ENCODE peak calls at places on chromosomes 3 and 15, in four cellular contexts. One of them, this sample, is unnamed.

GRCh38 chr15:85618956-85619491 is 175.7 kb downstream of the KLHL25 start:
- DNase-seq in H1: no peak
- DNase-seq in mammary epithelial cell: peak
- DNase-seq in HepG2: no peak
- DNase-seq in this sample: peak

GRCh38 chr3:66370179-66370578 is 130.6 kb downstream of the LRIG1 start:
- DNase-seq in H1: no peak
- DNase-seq in mammary epithelial cell: no peak
- DNase-seq in HepG2: no peak
- DNase-seq in this sample: no peak

GRCh38 chr3:67301556-67301955 is 303.4 kb downstream of the KBTBD8 start:
- DNase-seq in H1: no peak
- DNase-seq in mammary epithelial cell: no peak
- DNase-seq in HepG2: no peak
- DNase-seq in this sample: no peak

GRCh38 chr3:140438736-140439505 is 238.9 kb upstream of the TRIM42 start:
- DNase-seq in H1: no peak
- DNase-seq in mammary epithelial cell: no peak
- DNase-seq in HepG2: no peak
- DNase-seq in this sample: peak

GRCh38 chr3:44795197-44795596 is 33.6 kb downstream of the KIF15 start:
- DNase-seq in H1: peak
- DNase-seq in mammary epithelial cell: no peak
- DNase-seq in HepG2: no peak
- DNase-seq in this sample: peak

GRCh38 chr3:147672436-147672835 is 263.3 kb downstream of the ZIC1 start:
- DNase-seq in H1: no peak
- DNase-seq in mammary epithelial cell: no peak
- DNase-seq in HepG2: no peak
- DNase-seq in this sample: no peak

GRCh38 chr3:120496278-120496975 is 45.6 kb upstream of the FSTL1 start:
- DNase-seq in H1: no peak
- DNase-seq in mammary epithelial cell: peak
- DNase-seq in HepG2: no peak
- DNase-seq in this sample: peak

GRCh38 chr3:187913617-187914033 is 168.4 kb upstream of the BCL6 start:
- DNase-seq in H1: no peak
- DNase-seq in mammary epithelial cell: peak
- DNase-seq in HepG2: no peak
- DNase-seq in this sample: no peak

GRCh38 chr15:70486451-70487379 is 276.6 kb downstream of the UACA start:
- DNase-seq in H1: no peak
- DNase-seq in mammary epithelial cell: peak
- DNase-seq in HepG2: no peak
- DNase-seq in this sample: peak

GRCh38 chr3:179324270-179324754 is 1.5 kb downstream of the ZNF639 start:
- DNase-seq in H1: no peak
- DNase-seq in mammary epithelial cell: peak
- DNase-seq in HepG2: no peak
- DNase-seq in this sample: peak

GRCh38 chr15:78322243-78322642 is 17.9 kb upstream of the CRABP1 start:
- DNase-seq in H1: no peak
- DNase-seq in mammary epithelial cell: no peak
- DNase-seq in HepG2: no peak
- DNase-seq in this sample: peak

GRCh38 chr15:75042730-75043508 is 19.5 kb downstream of the PPCDC start:
- DNase-seq in H1: peak
- DNase-seq in mammary epithelial cell: peak
- DNase-seq in HepG2: peak
- DNase-seq in this sample: no peak

GRCh38 chr3:56952846-56953245 is 107.6 kb upstream of the SPATA12 start:
- DNase-seq in H1: no peak
- DNase-seq in mammary epithelial cell: no peak
- DNase-seq in HepG2: no peak
- DNase-seq in this sample: no peak

GRCh38 chr15:58361291-58361759 is 70.5 kb upstream of the LIPC start:
- DNase-seq in H1: no peak
- DNase-seq in mammary epithelial cell: no peak
- DNase-seq in HepG2: no peak
- DNase-seq in this sample: peak

GRCh38 chr15:40369474-40369869 is 11.5 kb downstream of the DISP2 start:
- DNase-seq in H1: no peak
- DNase-seq in mammary epithelial cell: no peak
- DNase-seq in HepG2: no peak
- DNase-seq in this sample: peak

GRCh38 chr15:40377606-40378005 is 4.9 kb upstream of the KNSTRN start:
- DNase-seq in H1: no peak
- DNase-seq in mammary epithelial cell: no peak
- DNase-seq in HepG2: no peak
- DNase-seq in this sample: no peak

GRCh38 chr15:40369971-40370370 is 12.0 kb downstream of the DISP2 start:
- DNase-seq in H1: no peak
- DNase-seq in mammary epithelial cell: no peak
- DNase-seq in HepG2: no peak
- DNase-seq in this sample: peak

GRCh38 chr15:40368701-40369473 is 10.9 kb downstream of the DISP2 start:
- DNase-seq in H1: no peak
- DNase-seq in mammary epithelial cell: no peak
- DNase-seq in HepG2: no peak
- DNase-seq in this sample: peak

GRCh38 chr15:40372966-40373365 is 9.6 kb upstream of the KNSTRN start:
- DNase-seq in H1: no peak
- DNase-seq in mammary epithelial cell: no peak
- DNase-seq in HepG2: no peak
- DNase-seq in this sample: peak
- H2AFZ ChIP-seq in H1: no peak
- H2AFZ ChIP-seq in mammary epithelial cell: no peak
- H2AFZ ChIP-seq in HepG2: no peak
- H2AFZ ChIP-seq in this sample: peak

GRCh38 chr3:138331143-138331894 is 1.7 kb upstream of the NME9 start:
- DNase-seq in H1: no peak
- DNase-seq in mammary epithelial cell: no peak
- DNase-seq in HepG2: no peak
- DNase-seq in this sample: no peak
- TF ChIP-seq CTCF in H1: peak
- TF ChIP-seq CTCF in mammary epithelial cell: peak
- TF ChIP-seq CTCF in HepG2: no peak
- TF ChIP-seq CTCF in this sample: peak

DNA sequence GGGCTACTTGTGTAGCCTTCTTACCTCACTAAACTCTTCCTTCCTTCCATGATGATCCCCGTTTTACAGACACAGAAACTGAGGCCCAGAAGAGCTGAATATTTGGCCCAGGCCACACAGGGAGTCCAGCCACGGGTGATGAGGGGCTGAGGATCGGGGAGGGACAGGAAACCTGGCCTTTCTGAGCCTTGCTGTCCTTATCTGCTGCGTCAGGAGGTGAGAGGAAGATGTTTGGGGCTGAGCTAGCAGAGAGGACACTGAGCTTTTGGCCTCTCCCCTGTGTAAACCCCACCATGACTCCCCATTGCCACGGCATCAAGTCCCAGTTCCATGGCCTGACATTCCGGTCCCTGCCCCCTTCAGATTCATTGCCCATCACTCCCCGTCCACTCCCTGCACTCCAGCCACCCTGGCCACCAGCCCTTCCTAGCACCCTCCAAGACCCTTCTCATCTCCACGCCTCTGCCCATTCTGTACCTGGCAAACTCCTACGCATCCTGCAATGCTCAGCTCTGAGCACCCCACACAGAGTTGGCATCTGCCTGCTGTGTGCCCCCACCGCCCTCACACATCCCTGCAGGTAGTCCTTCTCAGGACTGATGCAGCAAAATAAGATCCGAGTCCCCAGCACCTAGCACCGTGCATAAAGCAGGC is 103.0 kb downstream of the FBLN2 start:
- DNase-seq in H1: no peak
- DNase-seq in mammary epithelial cell: no peak
- DNase-seq in HepG2: no peak
- DNase-seq in this sample: no peak
- H2AFZ ChIP-seq in H1: no peak
- H2AFZ ChIP-seq in mammary epithelial cell: no peak
- H2AFZ ChIP-seq in HepG2: no peak
- H2AFZ ChIP-seq in this sample: no peak

DNA sequence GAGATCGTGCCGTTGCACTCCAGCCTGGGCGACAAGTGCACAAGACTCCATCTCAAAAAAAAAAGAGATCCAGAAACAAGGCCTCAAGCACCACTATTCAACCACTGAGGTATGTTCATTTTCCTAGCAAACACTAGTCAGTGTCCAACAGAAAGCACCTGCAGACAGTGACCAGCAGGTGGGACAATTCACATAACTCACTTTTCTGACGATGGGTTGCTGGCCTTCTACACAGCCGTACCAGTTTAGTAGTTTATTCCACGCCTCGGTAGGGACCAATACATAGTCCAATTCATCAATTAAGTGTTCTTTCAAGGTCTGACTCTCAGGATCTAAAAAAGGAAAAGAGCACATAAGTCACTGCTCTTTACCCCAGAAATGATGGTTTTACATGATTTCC is 12.4 kb downstream of the USP4 start:
- DNase-seq in H1: no peak
- DNase-seq in mammary epithelial cell: no peak
- DNase-seq in HepG2: peak
- DNase-seq in this sample: no peak
- TF ChIP-seq CTCF in H1: peak
- TF ChIP-seq CTCF in mammary epithelial cell: peak
- TF ChIP-seq CTCF in HepG2: peak
- TF ChIP-seq CTCF in this sample: peak

GRCh38 chr3:194098036-194098871 is 37.7 kb upstream of the HES1 start:
- DNase-seq in H1: no peak
- DNase-seq in mammary epithelial cell: no peak
- DNase-seq in HepG2: no peak
- DNase-seq in this sample: peak
- H2AFZ ChIP-seq in H1: peak
- H2AFZ ChIP-seq in mammary epithelial cell: no peak
- H2AFZ ChIP-seq in HepG2: no peak
- H2AFZ ChIP-seq in this sample: peak

GRCh38 chr3:13258986-13259514 is 161.1 kb downstream of the NUP210 start:
- DNase-seq in H1: no peak
- DNase-seq in mammary epithelial cell: no peak
- DNase-seq in HepG2: no peak
- DNase-seq in this sample: peak

GRCh38 chr3:13261908-13262307 is 158.2 kb downstream of the NUP210 start:
- DNase-seq in H1: no peak
- DNase-seq in mammary epithelial cell: no peak
- DNase-seq in HepG2: no peak
- DNase-seq in this sample: no peak

GRCh38 chr3:13259831-13260230 is 160.3 kb downstream of the NUP210 start:
- DNase-seq in H1: no peak
- DNase-seq in mammary epithelial cell: no peak
- DNase-seq in HepG2: no peak
- DNase-seq in this sample: peak

GRCh38 chr3:13261104-13261800 is 158.9 kb downstream of the NUP210 start:
- DNase-seq in H1: no peak
- DNase-seq in mammary epithelial cell: no peak
- DNase-seq in HepG2: peak
- DNase-seq in this sample: no peak

GRCh38 chr3:13260259-13261103 is 159.6 kb downstream of the NUP210 start:
- DNase-seq in H1: no peak
- DNase-seq in mammary epithelial cell: no peak
- DNase-seq in HepG2: no peak
- DNase-seq in this sample: peak
- TF ChIP-seq CTCF in H1: peak
- TF ChIP-seq CTCF in mammary epithelial cell: no peak
- TF ChIP-seq CTCF in HepG2: no peak
- TF ChIP-seq CTCF in this sample: no peak

DNA sequence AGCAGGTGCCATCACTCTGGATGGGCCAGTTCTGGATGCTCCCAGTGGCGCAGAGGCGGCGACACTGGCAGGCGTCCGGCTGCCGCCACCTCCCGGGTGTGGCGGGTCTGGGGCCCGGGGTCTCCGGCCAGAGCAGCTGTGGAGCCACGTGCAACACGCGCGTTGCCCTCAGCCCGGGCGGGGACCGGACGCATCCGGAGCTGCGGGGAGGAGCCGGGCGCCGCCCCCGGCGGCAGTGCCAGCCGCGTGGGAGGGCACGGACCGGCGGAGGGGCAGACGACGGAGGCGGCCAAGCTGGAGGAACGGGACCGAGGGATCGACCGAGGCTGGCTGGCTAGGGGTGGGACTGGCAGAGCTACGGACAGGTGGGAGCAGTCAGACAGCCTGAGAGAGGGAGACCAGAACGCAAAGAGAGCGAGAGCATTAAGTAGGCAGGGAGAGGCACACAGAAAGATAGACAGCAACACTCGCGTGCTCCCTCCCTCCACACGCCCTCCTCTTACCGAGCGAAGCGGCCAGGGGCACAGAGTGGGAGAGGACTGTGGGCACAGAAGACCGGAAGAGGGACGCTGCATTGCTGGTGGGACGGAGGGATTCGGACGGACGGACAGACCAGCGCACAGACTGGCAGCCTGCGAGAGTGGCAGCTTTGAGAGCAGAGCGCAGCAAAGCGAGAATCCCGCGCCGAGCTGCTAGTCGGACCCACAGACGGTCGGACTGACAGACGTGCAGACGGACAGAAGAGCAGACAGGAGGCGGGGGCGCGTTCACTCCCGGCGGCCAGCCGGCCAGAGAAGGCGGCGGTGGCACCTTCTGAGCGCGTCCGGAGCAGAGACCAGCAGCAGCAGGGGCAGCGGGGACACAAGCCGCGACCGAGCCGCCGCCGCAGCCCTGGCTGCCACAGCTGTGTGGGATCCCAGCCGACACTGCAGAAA is at the start of gene ARPP21:
- DNase-seq in H1: peak
- DNase-seq in mammary epithelial cell: no peak
- DNase-seq in HepG2: no peak
- DNase-seq in this sample: peak
- H2AFZ ChIP-seq in H1: peak
- H2AFZ ChIP-seq in mammary epithelial cell: peak
- H2AFZ ChIP-seq in HepG2: no peak
- H2AFZ ChIP-seq in this sample: peak

This sample was measured in osteoblast.